ENCODE peak calls at places on chromosomes 1 and 21, in ten cellular contexts. One of them, this sample, is unnamed. For H3K4me1 and H3K9me3, the result is how much of the 10 kb centered on the place peaks cover.

GRCh38 chr1:9835404-9835757 is 11.6 kb upstream of the CLSTN1 start:
- DNase-seq in PC-3: no peak
- DNase-seq in hepatocyte: no peak
- DNase-seq in IMR-90: no peak
- DNase-seq in K562: no peak
- DNase-seq in OCI-LY7: no peak
- DNase-seq in HCT116: no peak
- DNase-seq in GM23248: no peak
- DNase-seq in trophoblast cell: no peak
- DNase-seq in mesenchymal stem cell: no peak
- DNase-seq in this sample: no peak

GRCh38 chr1:154856049-154856448 is 14.0 kb downstream of the KCNN3 start:
- DNase-seq in PC-3: no peak
- DNase-seq in hepatocyte: no peak
- DNase-seq in IMR-90: no peak
- DNase-seq in K562: no peak
- DNase-seq in OCI-LY7: no peak
- DNase-seq in HCT116: no peak
- DNase-seq in GM23248: no peak
- DNase-seq in trophoblast cell: no peak
- DNase-seq in mesenchymal stem cell: no peak
- DNase-seq in this sample: peak

GRCh38 chr1:167105841-167106461 is 12.1 kb downstream of the STYXL2 start:
- DNase-seq in PC-3: no peak
- DNase-seq in hepatocyte: no peak
- DNase-seq in IMR-90: no peak
- DNase-seq in K562: no peak
- DNase-seq in OCI-LY7: no peak
- DNase-seq in HCT116: no peak
- DNase-seq in GM23248: no peak
- DNase-seq in trophoblast cell: no peak
- DNase-seq in mesenchymal stem cell: no peak
- DNase-seq in this sample: no peak

GRCh38 chr1:171715813-171716251 is 26.0 kb downstream of the VAMP4 start:
- DNase-seq in PC-3: peak
- DNase-seq in hepatocyte: peak
- DNase-seq in IMR-90: peak
- DNase-seq in K562: peak
- DNase-seq in OCI-LY7: peak
- DNase-seq in HCT116: no peak
- DNase-seq in GM23248: peak
- DNase-seq in trophoblast cell: no peak
- DNase-seq in mesenchymal stem cell: peak
- DNase-seq in this sample: no peak

GRCh38 chr1:209704584-209704983 is at the start of gene HSD11B1:
- DNase-seq in PC-3: no peak
- DNase-seq in hepatocyte: peak
- DNase-seq in IMR-90: peak
- DNase-seq in K562: no peak
- DNase-seq in OCI-LY7: no peak
- DNase-seq in HCT116: no peak
- DNase-seq in GM23248: peak
- DNase-seq in trophoblast cell: no peak
- DNase-seq in mesenchymal stem cell: peak
- DNase-seq in this sample: no peak

GRCh38 chr1:152983234-152983633 is 647 bp upstream of the SPRR1A start:
- DNase-seq in PC-3: peak
- DNase-seq in hepatocyte: no peak
- DNase-seq in IMR-90: no peak
- DNase-seq in K562: no peak
- DNase-seq in OCI-LY7: no peak
- DNase-seq in HCT116: no peak
- DNase-seq in GM23248: no peak
- DNase-seq in trophoblast cell: no peak
- DNase-seq in mesenchymal stem cell: no peak
- DNase-seq in this sample: peak

GRCh38 chr1:154198756-154199562 is 7.1 kb upstream of the TPM3 start:
- DNase-seq in PC-3: peak
- DNase-seq in hepatocyte: peak
- DNase-seq in IMR-90: peak
- DNase-seq in K562: peak
- DNase-seq in OCI-LY7: peak
- DNase-seq in HCT116: no peak
- DNase-seq in GM23248: peak
- DNase-seq in trophoblast cell: peak
- DNase-seq in mesenchymal stem cell: peak
- DNase-seq in this sample: no peak

GRCh38 chr1:184254849-184255248 is 132.0 kb upstream of the C1orf21 start:
- DNase-seq in PC-3: no peak
- DNase-seq in hepatocyte: no peak
- DNase-seq in IMR-90: no peak
- DNase-seq in K562: no peak
- DNase-seq in OCI-LY7: no peak
- DNase-seq in HCT116: no peak
- DNase-seq in GM23248: no peak
- DNase-seq in trophoblast cell: no peak
- DNase-seq in mesenchymal stem cell: no peak
- DNase-seq in this sample: no peak

GRCh38 chr1:39635205-39635870 is 4.1 kb downstream of the HEYL start:
- DNase-seq in PC-3: no peak
- DNase-seq in hepatocyte: no peak
- DNase-seq in IMR-90: no peak
- DNase-seq in K562: no peak
- DNase-seq in OCI-LY7: no peak
- DNase-seq in HCT116: no peak
- DNase-seq in GM23248: no peak
- DNase-seq in trophoblast cell: no peak
- DNase-seq in mesenchymal stem cell: no peak
- DNase-seq in this sample: no peak

GRCh38 chr1:1407101-1407956 is at the start of gene MRPL20:
- DNase-seq in PC-3: peak
- DNase-seq in hepatocyte: peak
- DNase-seq in IMR-90: peak
- DNase-seq in K562: peak
- DNase-seq in OCI-LY7: peak
- DNase-seq in HCT116: peak
- DNase-seq in GM23248: peak
- DNase-seq in trophoblast cell: peak
- DNase-seq in mesenchymal stem cell: peak
- DNase-seq in this sample: peak
- H3K4me2 ChIP-seq in PC-3: peak
- H3K4me2 ChIP-seq in hepatocyte: peak
- H3K4me2 ChIP-seq in IMR-90: peak
- H3K4me2 ChIP-seq in K562: peak
- H3K4me2 ChIP-seq in OCI-LY7: peak
- H3K4me2 ChIP-seq in HCT116: peak
- H3K4me2 ChIP-seq in GM23248: peak
- H3K4me2 ChIP-seq in trophoblast cell: peak
- H3K4me2 ChIP-seq in mesenchymal stem cell: peak
- H3K4me2 ChIP-seq in this sample: peak

GRCh38 chr1:203276916-203277535 is 28.3 kb upstream of the BTG2 start:
- DNase-seq in PC-3: no peak
- DNase-seq in hepatocyte: no peak
- DNase-seq in IMR-90: no peak
- DNase-seq in K562: no peak
- DNase-seq in OCI-LY7: peak
- DNase-seq in HCT116: no peak
- DNase-seq in GM23248: no peak
- DNase-seq in trophoblast cell: no peak
- DNase-seq in mesenchymal stem cell: no peak
- DNase-seq in this sample: no peak
- H3K4me1 ChIP-seq in PC-3: under half
- H3K4me1 ChIP-seq in hepatocyte: under half
- H3K4me1 ChIP-seq in IMR-90: under half
- H3K4me1 ChIP-seq in K562: under half
- H3K4me1 ChIP-seq in OCI-LY7: half or more
- H3K4me1 ChIP-seq in HCT116: under half
- H3K4me1 ChIP-seq in GM23248: under half
- H3K4me1 ChIP-seq in trophoblast cell: under half
- H3K4me1 ChIP-seq in mesenchymal stem cell: under half
- H3K4me1 ChIP-seq in this sample: under half

GRCh38 chr1:20373764-20374163 is 83.1 kb downstream of the VWA5B1 start:
- DNase-seq in PC-3: no peak
- DNase-seq in hepatocyte: no peak
- DNase-seq in IMR-90: no peak
- DNase-seq in K562: no peak
- DNase-seq in OCI-LY7: no peak
- DNase-seq in HCT116: no peak
- DNase-seq in GM23248: peak
- DNase-seq in trophoblast cell: no peak
- DNase-seq in mesenchymal stem cell: no peak
- DNase-seq in this sample: peak

GRCh38 chr1:20376880-20377494 is 86.3 kb downstream of the VWA5B1 start:
- DNase-seq in PC-3: peak
- DNase-seq in hepatocyte: peak
- DNase-seq in IMR-90: peak
- DNase-seq in K562: peak
- DNase-seq in OCI-LY7: peak
- DNase-seq in HCT116: peak
- DNase-seq in GM23248: peak
- DNase-seq in trophoblast cell: peak
- DNase-seq in mesenchymal stem cell: peak
- DNase-seq in this sample: peak

GRCh38 chr1:20377516-20378270 is 87.0 kb downstream of the VWA5B1 start:
- DNase-seq in PC-3: no peak
- DNase-seq in hepatocyte: no peak
- DNase-seq in IMR-90: no peak
- DNase-seq in K562: no peak
- DNase-seq in OCI-LY7: no peak
- DNase-seq in HCT116: no peak
- DNase-seq in GM23248: no peak
- DNase-seq in trophoblast cell: no peak
- DNase-seq in mesenchymal stem cell: no peak
- DNase-seq in this sample: no peak

GRCh38 chr1:20376171-20376570 is 85.5 kb downstream of the VWA5B1 start:
- DNase-seq in PC-3: no peak
- DNase-seq in hepatocyte: no peak
- DNase-seq in IMR-90: no peak
- DNase-seq in K562: no peak
- DNase-seq in OCI-LY7: no peak
- DNase-seq in HCT116: no peak
- DNase-seq in GM23248: no peak
- DNase-seq in trophoblast cell: no peak
- DNase-seq in mesenchymal stem cell: no peak
- DNase-seq in this sample: no peak

GRCh38 chr1:20375563-20375962 is 84.9 kb downstream of the VWA5B1 start:
- DNase-seq in PC-3: peak
- DNase-seq in hepatocyte: no peak
- DNase-seq in IMR-90: peak
- DNase-seq in K562: no peak
- DNase-seq in OCI-LY7: no peak
- DNase-seq in HCT116: no peak
- DNase-seq in GM23248: peak
- DNase-seq in trophoblast cell: peak
- DNase-seq in mesenchymal stem cell: peak
- DNase-seq in this sample: peak
- H3K9me3 ChIP-seq in PC-3: under half
- H3K9me3 ChIP-seq in hepatocyte: under half
- H3K9me3 ChIP-seq in IMR-90: under half
- H3K9me3 ChIP-seq in K562: under half
- H3K9me3 ChIP-seq in OCI-LY7: under half
- H3K9me3 ChIP-seq in HCT116: under half
- H3K9me3 ChIP-seq in GM23248: under half
- H3K9me3 ChIP-seq in trophoblast cell: under half
- H3K9me3 ChIP-seq in mesenchymal stem cell: under half
- H3K9me3 ChIP-seq in this sample: under half

GRCh38 chr1:201562659-201563405 is 23.9 kb downstream of the NAV1 start:
- DNase-seq in PC-3: no peak
- DNase-seq in hepatocyte: peak
- DNase-seq in IMR-90: peak
- DNase-seq in K562: no peak
- DNase-seq in OCI-LY7: no peak
- DNase-seq in HCT116: no peak
- DNase-seq in GM23248: peak
- DNase-seq in trophoblast cell: no peak
- DNase-seq in mesenchymal stem cell: peak
- DNase-seq in this sample: no peak

GRCh38 chr1:201561195-201561564 is 22.3 kb downstream of the NAV1 start:
- DNase-seq in PC-3: no peak
- DNase-seq in hepatocyte: no peak
- DNase-seq in IMR-90: peak
- DNase-seq in K562: no peak
- DNase-seq in OCI-LY7: no peak
- DNase-seq in HCT116: no peak
- DNase-seq in GM23248: no peak
- DNase-seq in trophoblast cell: no peak
- DNase-seq in mesenchymal stem cell: no peak
- DNase-seq in this sample: no peak

GRCh38 chr1:201561604-201562003 is 22.7 kb downstream of the NAV1 start:
- DNase-seq in PC-3: no peak
- DNase-seq in hepatocyte: no peak
- DNase-seq in IMR-90: no peak
- DNase-seq in K562: no peak
- DNase-seq in OCI-LY7: no peak
- DNase-seq in HCT116: no peak
- DNase-seq in GM23248: peak
- DNase-seq in trophoblast cell: no peak
- DNase-seq in mesenchymal stem cell: no peak
- DNase-seq in this sample: no peak

GRCh38 chr1:201563406-201563780 is 24.5 kb downstream of the NAV1 start:
- DNase-seq in PC-3: no peak
- DNase-seq in hepatocyte: no peak
- DNase-seq in IMR-90: no peak
- DNase-seq in K562: no peak
- DNase-seq in OCI-LY7: no peak
- DNase-seq in HCT116: no peak
- DNase-seq in GM23248: no peak
- DNase-seq in trophoblast cell: no peak
- DNase-seq in mesenchymal stem cell: no peak
- DNase-seq in this sample: no peak

GRCh38 chr1:201562257-201562656 is 23.3 kb downstream of the NAV1 start:
- DNase-seq in PC-3: no peak
- DNase-seq in hepatocyte: peak
- DNase-seq in IMR-90: peak
- DNase-seq in K562: no peak
- DNase-seq in OCI-LY7: no peak
- DNase-seq in HCT116: no peak
- DNase-seq in GM23248: peak
- DNase-seq in trophoblast cell: no peak
- DNase-seq in mesenchymal stem cell: peak
- DNase-seq in this sample: no peak
- H3K4me2 ChIP-seq in PC-3: no peak
- H3K4me2 ChIP-seq in hepatocyte: no peak
- H3K4me2 ChIP-seq in IMR-90: peak
- H3K4me2 ChIP-seq in K562: no peak
- H3K4me2 ChIP-seq in OCI-LY7: no peak
- H3K4me2 ChIP-seq in HCT116: no peak
- H3K4me2 ChIP-seq in GM23248: peak
- H3K4me2 ChIP-seq in trophoblast cell: no peak
- H3K4me2 ChIP-seq in mesenchymal stem cell: no peak
- H3K4me2 ChIP-seq in this sample: no peak

DNA sequence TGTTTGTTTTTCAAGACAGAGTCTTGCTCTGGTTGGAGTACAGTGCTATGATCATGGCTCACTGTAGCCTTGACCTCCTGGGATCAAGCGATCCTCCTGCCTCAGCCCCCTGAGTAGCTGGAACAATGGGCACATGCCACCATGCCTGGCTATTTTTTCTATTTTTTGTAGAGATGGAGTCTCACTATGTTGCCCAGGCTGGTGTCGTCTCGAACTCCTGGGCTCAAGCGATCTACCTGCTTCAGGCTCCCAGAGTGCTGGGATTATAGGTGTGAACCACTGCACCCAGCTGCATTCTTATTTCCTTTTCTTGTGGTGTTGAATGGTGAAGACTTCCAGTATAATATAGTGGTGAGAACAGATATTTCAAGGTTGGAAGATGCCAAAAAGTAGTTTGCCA is 28.0 kb downstream of the B3GALT5 start:
- DNase-seq in PC-3: no peak
- DNase-seq in hepatocyte: no peak
- DNase-seq in IMR-90: no peak
- DNase-seq in K562: no peak
- DNase-seq in OCI-LY7: no peak
- DNase-seq in HCT116: no peak
- DNase-seq in GM23248: no peak
- DNase-seq in trophoblast cell: no peak
- DNase-seq in mesenchymal stem cell: no peak
- DNase-seq in this sample: no peak
- H3K4me1 ChIP-seq in PC-3: under half
- H3K4me1 ChIP-seq in hepatocyte: under half
- H3K4me1 ChIP-seq in IMR-90: under half
- H3K4me1 ChIP-seq in K562: under half
- H3K4me1 ChIP-seq in OCI-LY7: under half
- H3K4me1 ChIP-seq in HCT116: under half
- H3K4me1 ChIP-seq in GM23248: under half
- H3K4me1 ChIP-seq in trophoblast cell: under half
- H3K4me1 ChIP-seq in mesenchymal stem cell: under half
- H3K4me1 ChIP-seq in this sample: under half

This sample was measured in PC-9.